ENCODE peak calls at places on chromosome 4, in four cellular contexts. Z is activated naive CD8-positive, alpha-beta T cell treated with anti-CD3 and anti-CD28 coated beads for 36 hours; L is kidney tubule cell; I is B cell. W is an unnamed sample.

GRCh38 chr4:67929447-67929846 is 33.8 kb downstream of the TMPRSS11A start:
- DNase-seq in I (no peak), L (peak), Z (no peak), W (no peak)

GRCh38 chr4:54254116-54254914 is 25.2 kb downstream of the PDGFRA start:
- DNase-seq in I (no peak), Z (no peak), L (no peak), W (no peak)

GRCh38 chr4:162274354-162274753 is 110.6 kb upstream of the FSTL5 start:
- DNase-seq in I (no peak), L (peak), Z (no peak), W (no peak)

GRCh38 chr4:172202480-172203076 is 389.4 kb downstream of the GALNTL6 start:
- DNase-seq in L (peak), Z (no peak), I (peak), W (no peak)

GRCh38 chr4:109016200-109016599 is 253.3 kb upstream of the ETNPPL start:
- DNase-seq in Z (no peak), L (no peak), I (no peak), W (no peak)

GRCh38 chr4:128716325-128716724 is 93.2 kb upstream of the JADE1 start:
- DNase-seq in Z (no peak), L (no peak), I (no peak), W (no peak)

GRCh38 chr4:99507762-99508161 is 3.1 kb upstream of the C4orf17 start:
- DNase-seq in L (peak), I (no peak), Z (peak), W (peak)

GRCh38 chr4:152896819-152897218 is 39.3 kb upstream of the FHDC1 start:
- DNase-seq in I (no peak), L (no peak), Z (no peak), W (no peak)

W was measured in activated naive CD4-positive, alpha-beta T cell treated with anti-CD3 and anti-CD28 coated beads, Interleukin-2, amount 10 ng/mL, durations not matched to agents 7 days and 5 days.